ENCODE peak calls at places on chromosomes 16 and 17, in six cellular contexts. Q is NCI-H1436; X is cardiac fibroblast; I is body of pancreas; E is hippocampal formation; J is stimulated activated CD4-positive, alpha-beta T cell treated with anti-CD3 and anti-CD28 coated beads, Interleukin-12 subunit alpha, Interleukin-12 subunit beta, amount 100 ng/mL, for 4 hours. K is an unnamed sample.

GRCh38 chr16:52035406-52035805 is 511.5 kb downstream of the TOX3 start:
- DNase-seq in I (no peak), J (no peak), Q (no peak), X (no peak), E (no peak), K (no peak)

GRCh38 chr17:27947005-27947406 is 53.8 kb upstream of the LYRM9 start:
- DNase-seq in Q (no peak), E (no peak), J (no peak), I (no peak), X (no peak), K (no peak)

GRCh38 chr17:56203430-56203829 is 50.2 kb downstream of the ANKFN1 start:
- DNase-seq in J (no peak), I (no peak), X (no peak), Q (no peak), E (no peak), K (no peak)

GRCh38 chr16:48165961-48166578 is 10.3 kb upstream of the ABCC12 start:
- DNase-seq in I (no peak), J (no peak), X (peak; percentile 5), Q (no peak), E (no peak), K (no peak)

GRCh38 chr16:85104821-85105391 is 7.4 kb downstream of the CIBAR2 start:
- DNase-seq in Q (no peak), J (no peak), E (peak; percentile 41), I (no peak), X (no peak), K (no peak)

GRCh38 chr17:39579318-39580081 is 28.2 kb downstream of the NEUROD2 start:
- DNase-seq in X (peak; percentile 21), J (no peak), E (no peak), I (no peak), Q (no peak), K (no peak)

GRCh38 chr16:66695935-66696668 is 441 bp downstream of the CMTM4 start:
- DNase-seq in X (no peak), E (no peak), J (peak; percentile 8), I (peak; percentile 76), Q (no peak), K (peak; percentile 47)

GRCh38 chr16:21088646-21089538 is 61.8 kb downstream of the DNAH3 start:
- DNase-seq in J (no peak), I (no peak), E (no peak), X (peak; percentile 20), Q (no peak), K (no peak)

GRCh38 chr17:63998050-63998720 is at the start of gene PRR29:
- DNase-seq in E (peak; percentile 2), X (peak; percentile 72), I (peak; percentile 79), J (peak; percentile 66), Q (peak; percentile 78), K (peak; percentile 64)

GRCh38 chr17:68906638-68907037 is 48.6 kb downstream of the ABCA8 start:
- DNase-seq in J (no peak), E (peak; percentile 38), Q (no peak), X (peak; percentile 52), I (no peak), K (no peak)

GRCh38 chr17:7558544-7559306 is at the start of gene TNFSF13:
- DNase-seq in I (peak; percentile 69), X (no peak), J (no peak), E (no peak), Q (no peak), K (peak; percentile 75)